ENCODE peak calls at places on chromosomes 2 and 18, in four cellular contexts. One of them, this sample, is unnamed.

GRCh38 chr2:28470759-28471158 is 25.1 kb upstream of the PLB1 start:
- DNase-seq in CD4-positive, CD25-positive, alpha-beta regulatory T cell: no peak
- DNase-seq in activated CD4-positive, alpha-beta T cell treated with anti-CD3 and anti-CD28 coated beads for 24 hours: no peak
- DNase-seq in stimulated activated CD4-positive, alpha-beta T cell treated with anti-CD3 and anti-CD28 coated beads, Interleukin-1b, Interleukin-23, amount 100 ng/mL, for 24 hours: no peak
- DNase-seq in this sample: no peak

GRCh38 chr18:23725827-23726661 is 36.8 kb downstream of the LAMA3 start:
- DNase-seq in activated CD4-positive, alpha-beta T cell treated with anti-CD3 and anti-CD28 coated beads for 24 hours: no peak
- DNase-seq in stimulated activated CD4-positive, alpha-beta T cell treated with anti-CD3 and anti-CD28 coated beads, Interleukin-1b, Interleukin-23, amount 100 ng/mL, for 24 hours: no peak
- DNase-seq in CD4-positive, CD25-positive, alpha-beta regulatory T cell: no peak
- DNase-seq in this sample: no peak

GRCh38 chr2:10423400-10423774 is 24.7 kb downstream of the ODC1 start:
- DNase-seq in stimulated activated CD4-positive, alpha-beta T cell treated with anti-CD3 and anti-CD28 coated beads, Interleukin-1b, Interleukin-23, amount 100 ng/mL, for 24 hours: no peak
- DNase-seq in CD4-positive, CD25-positive, alpha-beta regulatory T cell: no peak
- DNase-seq in activated CD4-positive, alpha-beta T cell treated with anti-CD3 and anti-CD28 coated beads for 24 hours: no peak
- DNase-seq in this sample: no peak

GRCh38 chr2:202115385-202116060 is 42.5 kb downstream of the KIAA2012 start:
- DNase-seq in activated CD4-positive, alpha-beta T cell treated with anti-CD3 and anti-CD28 coated beads for 24 hours: no peak
- DNase-seq in stimulated activated CD4-positive, alpha-beta T cell treated with anti-CD3 and anti-CD28 coated beads, Interleukin-1b, Interleukin-23, amount 100 ng/mL, for 24 hours: no peak
- DNase-seq in CD4-positive, CD25-positive, alpha-beta regulatory T cell: no peak
- DNase-seq in this sample: no peak

GRCh38 chr2:167706800-167707199 is 540.6 kb downstream of the STK39 start:
- DNase-seq in activated CD4-positive, alpha-beta T cell treated with anti-CD3 and anti-CD28 coated beads for 24 hours: no peak
- DNase-seq in CD4-positive, CD25-positive, alpha-beta regulatory T cell: no peak
- DNase-seq in stimulated activated CD4-positive, alpha-beta T cell treated with anti-CD3 and anti-CD28 coated beads, Interleukin-1b, Interleukin-23, amount 100 ng/mL, for 24 hours: no peak
- DNase-seq in this sample: no peak

GRCh38 chr2:234879671-234880455 is 72.0 kb upstream of the SH3BP4 start:
- DNase-seq in CD4-positive, CD25-positive, alpha-beta regulatory T cell: no peak
- DNase-seq in stimulated activated CD4-positive, alpha-beta T cell treated with anti-CD3 and anti-CD28 coated beads, Interleukin-1b, Interleukin-23, amount 100 ng/mL, for 24 hours: no peak
- DNase-seq in activated CD4-positive, alpha-beta T cell treated with anti-CD3 and anti-CD28 coated beads for 24 hours: no peak
- DNase-seq in this sample: no peak

GRCh38 chr2:172446524-172447063 is 19.2 kb downstream of the ITGA6 start:
- DNase-seq in stimulated activated CD4-positive, alpha-beta T cell treated with anti-CD3 and anti-CD28 coated beads, Interleukin-1b, Interleukin-23, amount 100 ng/mL, for 24 hours: no peak
- DNase-seq in activated CD4-positive, alpha-beta T cell treated with anti-CD3 and anti-CD28 coated beads for 24 hours: no peak
- DNase-seq in CD4-positive, CD25-positive, alpha-beta regulatory T cell: peak; percentile 73
- DNase-seq in this sample: no peak

GRCh38 chr18:77635441-77635840 is 385.8 kb downstream of the GALR1 start:
- DNase-seq in CD4-positive, CD25-positive, alpha-beta regulatory T cell: no peak
- DNase-seq in stimulated activated CD4-positive, alpha-beta T cell treated with anti-CD3 and anti-CD28 coated beads, Interleukin-1b, Interleukin-23, amount 100 ng/mL, for 24 hours: no peak
- DNase-seq in activated CD4-positive, alpha-beta T cell treated with anti-CD3 and anti-CD28 coated beads for 24 hours: no peak
- DNase-seq in this sample: no peak

GRCh38 chr2:3305431-3305830 is 72.2 kb downstream of the EIPR1 start:
- DNase-seq in activated CD4-positive, alpha-beta T cell treated with anti-CD3 and anti-CD28 coated beads for 24 hours: no peak
- DNase-seq in CD4-positive, CD25-positive, alpha-beta regulatory T cell: no peak
- DNase-seq in stimulated activated CD4-positive, alpha-beta T cell treated with anti-CD3 and anti-CD28 coated beads, Interleukin-1b, Interleukin-23, amount 100 ng/mL, for 24 hours: no peak
- DNase-seq in this sample: no peak

GRCh38 chr2:215712219-215712849 is 276.5 kb upstream of the FN1 start:
- DNase-seq in stimulated activated CD4-positive, alpha-beta T cell treated with anti-CD3 and anti-CD28 coated beads, Interleukin-1b, Interleukin-23, amount 100 ng/mL, for 24 hours: no peak
- DNase-seq in activated CD4-positive, alpha-beta T cell treated with anti-CD3 and anti-CD28 coated beads for 24 hours: no peak
- DNase-seq in CD4-positive, CD25-positive, alpha-beta regulatory T cell: no peak
- DNase-seq in this sample: no peak

GRCh38 chr18:8744656-8745055 is 39.3 kb downstream of the MTCL1 start:
- DNase-seq in activated CD4-positive, alpha-beta T cell treated with anti-CD3 and anti-CD28 coated beads for 24 hours: no peak
- DNase-seq in CD4-positive, CD25-positive, alpha-beta regulatory T cell: peak; percentile 64
- DNase-seq in stimulated activated CD4-positive, alpha-beta T cell treated with anti-CD3 and anti-CD28 coated beads, Interleukin-1b, Interleukin-23, amount 100 ng/mL, for 24 hours: no peak
- DNase-seq in this sample: no peak

GRCh38 chr2:85199692-85200091 is 66.5 kb downstream of the TCF7L1 start:
- DNase-seq in activated CD4-positive, alpha-beta T cell treated with anti-CD3 and anti-CD28 coated beads for 24 hours: no peak
- DNase-seq in CD4-positive, CD25-positive, alpha-beta regulatory T cell: no peak
- DNase-seq in stimulated activated CD4-positive, alpha-beta T cell treated with anti-CD3 and anti-CD28 coated beads, Interleukin-1b, Interleukin-23, amount 100 ng/mL, for 24 hours: no peak
- DNase-seq in this sample: no peak

GRCh38 chr2:159615187-159615935 is 987 bp downstream of the BAZ2B start:
- DNase-seq in activated CD4-positive, alpha-beta T cell treated with anti-CD3 and anti-CD28 coated beads for 24 hours: peak; percentile 7
- DNase-seq in CD4-positive, CD25-positive, alpha-beta regulatory T cell: peak; percentile 44
- DNase-seq in stimulated activated CD4-positive, alpha-beta T cell treated with anti-CD3 and anti-CD28 coated beads, Interleukin-1b, Interleukin-23, amount 100 ng/mL, for 24 hours: no peak
- DNase-seq in this sample: peak; percentile 76

GRCh38 chr2:229265727-229266126 is 5.4 kb downstream of the PID1 start:
- DNase-seq in CD4-positive, CD25-positive, alpha-beta regulatory T cell: no peak
- DNase-seq in activated CD4-positive, alpha-beta T cell treated with anti-CD3 and anti-CD28 coated beads for 24 hours: no peak
- DNase-seq in stimulated activated CD4-positive, alpha-beta T cell treated with anti-CD3 and anti-CD28 coated beads, Interleukin-1b, Interleukin-23, amount 100 ng/mL, for 24 hours: no peak
- DNase-seq in this sample: no peak

GRCh38 chr2:23658466-23658942 is 268.4 kb downstream of the ATAD2B start:
- DNase-seq in CD4-positive, CD25-positive, alpha-beta regulatory T cell: peak; percentile 24
- DNase-seq in stimulated activated CD4-positive, alpha-beta T cell treated with anti-CD3 and anti-CD28 coated beads, Interleukin-1b, Interleukin-23, amount 100 ng/mL, for 24 hours: no peak
- DNase-seq in activated CD4-positive, alpha-beta T cell treated with anti-CD3 and anti-CD28 coated beads for 24 hours: no peak
- DNase-seq in this sample: no peak

GRCh38 chr2:150609831-150610582 is 122.5 kb upstream of the RND3 start:
- DNase-seq in CD4-positive, CD25-positive, alpha-beta regulatory T cell: no peak
- DNase-seq in stimulated activated CD4-positive, alpha-beta T cell treated with anti-CD3 and anti-CD28 coated beads, Interleukin-1b, Interleukin-23, amount 100 ng/mL, for 24 hours: no peak
- DNase-seq in activated CD4-positive, alpha-beta T cell treated with anti-CD3 and anti-CD28 coated beads for 24 hours: no peak
- DNase-seq in this sample: no peak

GRCh38 chr2:160104115-160104514 is 41.7 kb upstream of the PLA2R1 start:
- DNase-seq in CD4-positive, CD25-positive, alpha-beta regulatory T cell: no peak
- DNase-seq in activated CD4-positive, alpha-beta T cell treated with anti-CD3 and anti-CD28 coated beads for 24 hours: no peak
- DNase-seq in stimulated activated CD4-positive, alpha-beta T cell treated with anti-CD3 and anti-CD28 coated beads, Interleukin-1b, Interleukin-23, amount 100 ng/mL, for 24 hours: no peak
- DNase-seq in this sample: no peak

GRCh38 chr2:236562434-236562833 is 7.2 kb upstream of the ACKR3 start:
- DNase-seq in CD4-positive, CD25-positive, alpha-beta regulatory T cell: no peak
- DNase-seq in activated CD4-positive, alpha-beta T cell treated with anti-CD3 and anti-CD28 coated beads for 24 hours: no peak
- DNase-seq in stimulated activated CD4-positive, alpha-beta T cell treated with anti-CD3 and anti-CD28 coated beads, Interleukin-1b, Interleukin-23, amount 100 ng/mL, for 24 hours: no peak
- DNase-seq in this sample: no peak

GRCh38 chr2:29920631-29921559 is 491 bp downstream of the ALK start:
- DNase-seq in stimulated activated CD4-positive, alpha-beta T cell treated with anti-CD3 and anti-CD28 coated beads, Interleukin-1b, Interleukin-23, amount 100 ng/mL, for 24 hours: no peak
- DNase-seq in CD4-positive, CD25-positive, alpha-beta regulatory T cell: peak; percentile 5
- DNase-seq in activated CD4-positive, alpha-beta T cell treated with anti-CD3 and anti-CD28 coated beads for 24 hours: no peak
- DNase-seq in this sample: no peak

GRCh38 chr2:32220445-32220844 is 44.2 kb downstream of the NLRC4 start:
- DNase-seq in stimulated activated CD4-positive, alpha-beta T cell treated with anti-CD3 and anti-CD28 coated beads, Interleukin-1b, Interleukin-23, amount 100 ng/mL, for 24 hours: no peak
- DNase-seq in activated CD4-positive, alpha-beta T cell treated with anti-CD3 and anti-CD28 coated beads for 24 hours: no peak
- DNase-seq in CD4-positive, CD25-positive, alpha-beta regulatory T cell: no peak
- DNase-seq in this sample: no peak

GRCh38 chr2:48227617-48228344 is 302.2 kb upstream of the STON1 start:
- DNase-seq in stimulated activated CD4-positive, alpha-beta T cell treated with anti-CD3 and anti-CD28 coated beads, Interleukin-1b, Interleukin-23, amount 100 ng/mL, for 24 hours: no peak
- DNase-seq in CD4-positive, CD25-positive, alpha-beta regulatory T cell: no peak
- DNase-seq in activated CD4-positive, alpha-beta T cell treated with anti-CD3 and anti-CD28 coated beads for 24 hours: no peak
- DNase-seq in this sample: no peak